ENCODE peak calls at places on chromosomes 11 and 22, in nine cellular contexts. W is cardiac fibroblast; G is activated naive CD8-positive, alpha-beta T cell treated with anti-CD3 and anti-CD28 coated beads, Interleukin-2, amount 10 ng/mL, durations not matched to agents 7 days and 5 days; D is SJSA1; E is HL-60; B is CD4-positive, CD25-positive, alpha-beta regulatory T cell; Q is Kasumi-1; Y is left cardiac atrium; T is activated CD4-positive, alpha-beta T cell treated with anti-CD3 and anti-CD28 coated beads for 1 hour. U is an unnamed sample.
A peak's percentile ranks its signal among the peaks of the same experiment; 100 is the strongest.

GRCh38 chr22:23234409-23235161 is 54.3 kb downstream of the BCR start:
- DNase-seq in W (no peak), G (no peak), D (no peak), E (no peak), B (no peak), Q (no peak), Y (no peak), T (no peak), U (no peak)

GRCh38 chr22:49796596-49797270 is 30.9 kb downstream of the BRD1 start:
- DNase-seq in W (no peak), G (no peak), D (no peak), E (no peak), B (no peak), Q (no peak), Y (no peak), T (no peak), U (no peak)

GRCh38 chr11:61766353-61766841 is 14.0 kb downstream of the MYRF start:
- DNase-seq in W (no peak), G (no peak), D (no peak), E (no peak), B (no peak), Q (no peak), Y (no peak), T (no peak), U (no peak)

GRCh38 chr11:72652871-72653615 is 21.2 kb downstream of the PDE2A start:
- DNase-seq in W (no peak), G (no peak), D (no peak), E (no peak), B (no peak), Q (no peak), Y (no peak), T (no peak), U (no peak)

GRCh38 chr11:18720811-18721575 is 5.0 kb downstream of the IGSF22 start:
- DNase-seq in W (peak; percentile 58), G (peak; percentile 80), D (no peak), E (no peak), B (peak; percentile 78), Q (no peak), Y (peak; percentile 89), T (peak; percentile 66), U (peak; percentile 79)

GRCh38 chr22:44205713-44206645 is 25.3 kb downstream of the PARVG start:
- DNase-seq in W (no peak), G (peak; percentile 25), D (no peak), E (no peak), B (no peak), Q (no peak), Y (no peak), T (no peak), U (no peak)

GRCh38 chr22:20015971-20016733 is 471 bp downstream of the ARVCF start:
- DNase-seq in W (no peak), G (no peak), D (peak; percentile 20), E (no peak), B (no peak), Q (peak; percentile 22), Y (peak; percentile 58), T (peak; percentile 21), U (no peak)

GRCh38 chr11:1852885-1853284 is at the start of gene LSP1:
- DNase-seq in W (no peak), G (peak; percentile 82), D (no peak), E (peak; percentile 95), B (peak; percentile 97), Q (peak; percentile 46), Y (no peak), T (peak; percentile 60), U (peak; percentile 93)

GRCh38 chr22:23530766-23531282 is 49.3 kb downstream of the IGLL1 start:
- DNase-seq in W (no peak), G (no peak), D (no peak), E (no peak), B (no peak), Q (no peak), Y (no peak), T (no peak), U (no peak)

GRCh38 chr11:7533199-7534029 is 19.6 kb downstream of the PPFIBP2 start:
- DNase-seq in W (no peak), G (no peak), D (no peak), E (no peak), B (no peak), Q (no peak), Y (no peak), T (no peak), U (no peak)

GRCh38 chr11:8832571-8833260 is 78.3 kb upstream of the AKIP1 start:
- DNase-seq in W (peak; percentile 74), G (peak; percentile 45), D (peak; percentile 61), E (no peak), B (peak; percentile 69), Q (peak; percentile 27), Y (no peak), T (no peak), U (peak; percentile 74)

GRCh38 chr22:22021160-22021750 is 38.7 kb upstream of the TOP3B start:
- DNase-seq in W (no peak), G (no peak), D (no peak), E (no peak), B (no peak), Q (no peak), Y (no peak), T (no peak), U (no peak)

GRCh38 chr22:39699631-39700348 is 129.2 kb downstream of the CACNA1I start:
- DNase-seq in W (no peak), G (no peak), D (peak; percentile 12), E (no peak), B (no peak), Q (no peak), Y (no peak), T (no peak), U (no peak)

GRCh38 chr11:10659339-10660216 is 34.0 kb downstream of the IRAG1 start:
- DNase-seq in W (peak; percentile 73), G (no peak), D (peak; percentile 86), E (peak; percentile 71), B (no peak), Q (peak; percentile 7), Y (no peak), T (no peak), U (no peak)

U was measured in GM10248.